ENCODE peak calls at places on chromosomes 11 and 22, in six cellular contexts. D is foreskin keratinocyte, E is upper lobe of right lung, F is cardiac muscle cell, R is A673, H is body of pancreas. P is an unnamed sample. For H3K4me1, the result is how much of the 10 kb centered on the place peaks cover.

GRCh38 chr22:38088723-38089473 is 4.9 kb upstream of the SLC16A8 start:
- DNase-seq in F (no peak), R (peak), D (no peak), E (no peak), H (no peak), P (no peak)

GRCh38 chr11:128831781-128832497 is 35.2 kb downstream of the KCNJ1 start:
- DNase-seq in H (no peak), D (no peak), F (no peak), R (no peak), E (no peak), P (no peak)

GRCh38 chr11:72723508-72723907 is 28.7 kb downstream of the ARAP1 start:
- DNase-seq in R (no peak), H (peak), E (no peak), F (no peak), D (peak), P (no peak)

GRCh38 chr11:128898580-128899344 is 7.6 kb downstream of the KCNJ5 start:
- DNase-seq in F (no peak), R (no peak), E (peak), H (peak), D (peak), P (no peak)

GRCh38 chr11:95100191-95100648 is 10.6 kb downstream of the ENDOD1 start:
- DNase-seq in F (no peak), R (no peak), D (no peak), E (no peak), H (no peak), P (peak)

GRCh38 chr11:94675788-94676187 is 92.4 kb upstream of the AMOTL1 start:
- DNase-seq in R (no peak), F (no peak), D (no peak), H (no peak), E (no peak), P (no peak)

GRCh38 chr11:12001152-12001551 is 7.3 kb downstream of the DKK3 start:
- DNase-seq in E (no peak), R (no peak), D (no peak), H (peak), F (no peak), P (no peak)

GRCh38 chr11:1233351-1234053 is 10.6 kb downstream of the MUC5B start:
- DNase-seq in F (no peak), E (peak), R (no peak), D (no peak), H (peak), P (no peak)

GRCh38 chr11:5550440-5551095 is 2.2 kb upstream of the OR52H1 start:
- DNase-seq in R (no peak), F (no peak), D (peak), H (no peak), E (no peak), P (no peak)

GRCh38 chr11:92528051-92528450 is 303.4 kb downstream of the FAT3 start:
- DNase-seq in F (no peak), H (no peak), D (peak), R (no peak), E (no peak), P (no peak)

GRCh38 chr22:47032091-47032943 is 269.9 kb downstream of the TBC1D22A start:
- DNase-seq in D (peak), E (peak), F (no peak), H (peak), R (no peak), P (no peak)

GRCh38 chr22:19175602-19176174 is 2.8 kb downstream of the SLC25A1 start:
- DNase-seq in H (no peak), R (no peak), E (no peak), F (no peak), D (no peak), P (no peak)

GRCh38 chr11:93603225-93603624 is 58.3 kb upstream of the CEP295 start:
- DNase-seq in R (no peak), D (no peak), F (no peak), E (no peak), H (no peak), P (no peak)

GRCh38 chr22:24067587-24068376 is 56.7 kb downstream of the CABIN1 start:
- DNase-seq in E (peak), D (no peak), F (no peak), H (peak), R (no peak), P (no peak)

GRCh38 chr22:45731798-45732495 is 60.3 kb downstream of the ATXN10 start:
- DNase-seq in H (no peak), F (peak), D (no peak), E (no peak), R (peak), P (peak)

GRCh38 chr11:95296621-95297025 is 65.6 kb upstream of the SESN3 start:
- DNase-seq in D (no peak), H (no peak), E (no peak), R (no peak), F (no peak), P (no peak)

GRCh38 chr11:32809313-32809712 is 14.9 kb upstream of the CCDC73 start:
- DNase-seq in F (peak), E (peak), D (peak), H (peak), R (peak), P (peak)

GRCh38 chr11:15006139-15006759 is 34.1 kb upstream of the CALCA start:
- DNase-seq in E (no peak), H (no peak), F (peak), D (peak), R (peak), P (peak)

GRCh38 chr11:119315139-119316016 is 1.6 kb downstream of the MCAM start:
- DNase-seq in D (peak), E (no peak), F (peak), H (peak), R (peak), P (peak)

GRCh38 chr11:17430616-17431015 is 42.2 kb upstream of the KCNJ11 start:
- DNase-seq in E (no peak), H (no peak), F (no peak), D (no peak), R (no peak), P (no peak)

GRCh38 chr22:44448271-44448780 is 49.7 kb downstream of the RTL6 start:
- DNase-seq in D (peak), H (peak), F (no peak), R (peak), E (peak), P (no peak)

GRCh38 chr11:16114978-16115871 is 241.1 kb downstream of the SOX6 start:
- DNase-seq in F (no peak), D (no peak), R (no peak), E (no peak), H (no peak), P (no peak)

GRCh38 chr22:24205438-24206189 is 24.3 kb downstream of the SUSD2 start:
- DNase-seq in D (no peak), H (peak), E (no peak), R (no peak), F (no peak), P (no peak)

GRCh38 chr22:38469306-38469781 is 1.4 kb downstream of the KDELR3 start:
- DNase-seq in D (no peak), R (no peak), E (no peak), F (no peak), H (no peak), P (no peak)

GRCh38 chr11:20158597-20159257 is 1.5 kb downstream of the DBX1 start:
- DNase-seq in D (peak), E (no peak), F (peak), H (peak), R (peak), P (peak)

GRCh38 chr22:29912605-29913398 is 29.8 kb downstream of the MTMR3 start:
- DNase-seq in E (no peak), H (no peak), D (no peak), R (no peak), F (no peak), P (no peak)

GRCh38 chr11:17547932-17548331 is 873 bp downstream of the OTOG start:
- DNase-seq in E (no peak), R (no peak), D (no peak), H (no peak), F (no peak), P (no peak)

GRCh38 chr11:20596629-20597129 is 2.7 kb upstream of the SLC6A5 start:
- DNase-seq in R (no peak), H (no peak), F (no peak), D (peak), E (no peak), P (peak)

GRCh38 chr22:20093437-20093836 is 13.4 kb downstream of the DGCR8 start:
- DNase-seq in F (no peak), R (no peak), H (peak), E (peak), D (no peak), P (no peak)

DNA sequence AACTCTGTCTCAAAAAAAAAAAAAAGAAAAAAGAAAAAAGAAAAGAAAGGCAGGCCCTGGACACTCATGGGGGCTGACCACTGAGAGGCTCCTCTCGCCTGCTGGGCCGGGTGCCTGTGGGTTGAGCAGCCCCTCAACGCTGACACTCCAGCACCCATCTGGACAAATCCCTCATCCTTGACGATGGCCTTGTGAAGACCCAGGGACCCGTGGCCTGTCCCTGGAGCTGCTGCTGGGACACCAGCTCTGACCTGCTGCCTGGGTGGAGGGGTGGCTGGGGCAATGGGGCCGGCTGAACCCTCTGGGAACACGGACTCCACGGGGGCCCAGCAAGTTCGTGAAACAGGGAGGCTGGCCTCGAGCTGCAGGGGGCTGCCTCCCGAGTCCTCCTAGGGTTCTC is 10.5 kb upstream of the BID start:
- DNase-seq in F (no peak), E (no peak), D (no peak), H (no peak), R (no peak), P (no peak)
- H3K4me1 ChIP-seq in F (under half), E (under half), D (under half), H (under half), R (under half), P (under half)

DNA sequence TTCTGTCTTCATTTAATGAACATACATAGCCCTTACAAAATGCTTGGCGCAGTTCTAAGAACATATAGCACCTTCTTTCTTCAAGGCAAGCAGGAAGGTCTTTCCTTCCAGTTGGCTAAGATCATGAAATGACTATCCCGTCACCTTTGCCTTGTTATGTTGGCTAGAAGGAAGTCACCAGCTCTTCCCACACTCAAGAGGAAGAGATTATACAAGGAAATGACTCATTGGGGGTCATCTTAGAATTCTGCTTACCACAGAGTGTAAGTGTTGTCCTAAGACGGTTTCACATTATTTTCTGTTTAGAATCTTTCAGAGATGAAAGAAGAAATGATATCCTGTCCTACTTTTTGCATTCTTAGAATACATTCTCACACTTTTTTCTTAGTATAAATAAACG is 808.0 kb upstream of the LUZP2 start:
- DNase-seq in D (peak), E (no peak), F (no peak), H (no peak), R (peak), P (peak)
- H3K4me1 ChIP-seq in D (under half), E (under half), F (under half), H (under half), R (under half), P (under half)

DNA sequence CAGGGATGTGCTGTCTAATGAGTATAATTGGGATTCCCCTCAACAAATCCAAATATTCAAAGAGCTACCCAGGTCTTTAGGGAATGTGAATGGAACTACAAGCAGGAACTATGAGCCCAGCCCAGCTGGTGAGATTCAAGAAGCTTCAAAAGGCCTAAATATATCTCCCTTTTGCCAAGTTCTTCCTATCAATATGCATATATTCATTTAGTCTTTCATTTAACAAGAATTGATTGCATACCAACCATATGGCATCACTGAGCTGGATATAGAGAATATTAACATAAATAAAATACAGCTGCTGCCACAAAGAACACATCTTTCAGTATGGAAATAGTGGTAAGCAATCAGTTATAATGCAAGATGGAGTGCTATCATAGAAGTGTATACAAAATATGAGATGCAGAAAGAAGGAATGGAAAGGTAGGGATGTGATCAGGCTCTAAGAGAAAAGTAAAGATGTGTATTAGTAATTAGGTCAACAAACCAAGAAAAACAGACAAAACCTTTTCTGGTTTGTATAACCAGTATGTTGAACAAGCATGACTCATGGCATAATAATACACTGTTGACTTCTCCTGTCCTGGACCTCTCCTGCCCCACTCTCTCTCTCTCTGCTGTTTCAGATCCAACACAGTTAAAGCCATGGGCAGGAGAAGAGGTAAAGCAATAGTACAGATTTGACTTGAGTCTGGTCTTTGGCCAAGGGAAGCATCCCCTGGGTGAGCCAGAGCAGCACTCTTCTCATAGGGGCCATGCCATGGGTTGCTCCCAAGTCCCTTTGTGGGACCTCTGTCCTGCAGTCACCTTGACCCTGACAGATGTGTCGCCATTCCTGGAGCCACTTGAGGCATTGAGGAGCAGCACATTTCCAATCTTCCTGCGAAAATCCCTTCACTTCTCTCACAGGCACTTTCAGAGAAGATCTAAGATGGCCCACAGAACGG is 58.6 kb upstream of the PRSS23 start:
- DNase-seq in E (no peak), H (no peak), F (no peak), D (peak), R (peak), P (no peak)
- H3K4me1 ChIP-seq in E (under half), H (under half), F (under half), D (under half), R (under half), P (under half)

GRCh38 chr11:75150879-75151278 is at the start of gene SLCO2B1:
- DNase-seq in R (no peak), D (no peak), E (no peak), F (no peak), H (peak), P (no peak)

GRCh38 chr11:75152651-75153553 is 2.0 kb downstream of the SLCO2B1 start:
- DNase-seq in D (no peak), R (no peak), H (no peak), E (no peak), F (no peak), P (no peak)

GRCh38 chr11:75152090-75152489 is 1.2 kb downstream of the SLCO2B1 start:
- DNase-seq in D (no peak), F (no peak), H (peak), R (no peak), E (no peak), P (no peak)

GRCh38 chr11:75150079-75150478 is 828 bp upstream of the SLCO2B1 start:
- DNase-seq in F (no peak), D (no peak), E (no peak), R (no peak), H (no peak), P (no peak)

GRCh38 chr11:75151346-75152047 is 590 bp downstream of the SLCO2B1 start:
- DNase-seq in D (no peak), H (peak), F (no peak), E (no peak), R (no peak), P (no peak)
- H3K4me1 ChIP-seq in D (under half), H (half or more), F (under half), E (under half), R (under half), P (under half)

GRCh38 chr22:36328635-36329216 is 59.0 kb downstream of the MYH9 start:
- DNase-seq in R (no peak), F (peak), H (peak), E (no peak), D (peak), P (peak)
- H3K4me1 ChIP-seq in R (half or more), F (half or more), H (half or more), E (half or more), D (half or more), P (under half)

GRCh38 chr11:10617551-10617950 is 49.1 kb upstream of the LYVE1 start:
- DNase-seq in E (no peak), H (no peak), F (no peak), D (peak), R (no peak), P (no peak)
- H3K4me1 ChIP-seq in E (under half), H (under half), F (under half), D (under half), R (under half), P (under half)